ENCODE peak calls at places on chromosome 14, in seven cellular contexts. One of them, this sample, is unnamed.
A peak's percentile ranks its signal among the peaks of the same experiment; 100 is the strongest.

GRCh38 chr14:38989917-38990546 is 113.0 kb downstream of the SEC23A start:
- DNase-seq in H1: no peak
- DNase-seq in suprapubic skin: no peak
- DNase-seq in SK-N-SH: no peak
- DNase-seq in transverse colon: no peak
- DNase-seq in stomach: no peak
- DNase-seq in K562: no peak
- DNase-seq in this sample: no peak

GRCh38 chr14:95220663-95221231 is 63.4 kb upstream of the DICER1 start:
- DNase-seq in transverse colon: no peak
- DNase-seq in suprapubic skin: no peak
- DNase-seq in H1: no peak
- DNase-seq in stomach: no peak
- DNase-seq in K562: no peak
- DNase-seq in SK-N-SH: no peak
- DNase-seq in this sample: no peak

GRCh38 chr14:59582845-59583509 is 6.4 kb upstream of the CCDC175 start:
- DNase-seq in K562: peak; percentile 9
- DNase-seq in stomach: no peak
- DNase-seq in transverse colon: no peak
- DNase-seq in SK-N-SH: no peak
- DNase-seq in H1: peak; percentile 67
- DNase-seq in suprapubic skin: no peak
- DNase-seq in this sample: no peak

GRCh38 chr14:95255487-95255886 is 64.2 kb downstream of the CLMN start:
- DNase-seq in SK-N-SH: no peak
- DNase-seq in transverse colon: peak; percentile 91
- DNase-seq in suprapubic skin: peak; percentile 81
- DNase-seq in H1: peak; percentile 76
- DNase-seq in K562: peak; percentile 16
- DNase-seq in stomach: peak; percentile 86
- DNase-seq in this sample: no peak

GRCh38 chr14:57136669-57137068 is 132.0 kb downstream of the EXOC5 start:
- DNase-seq in H1: peak; percentile 47
- DNase-seq in stomach: no peak
- DNase-seq in K562: no peak
- DNase-seq in suprapubic skin: no peak
- DNase-seq in transverse colon: no peak
- DNase-seq in SK-N-SH: no peak
- DNase-seq in this sample: no peak

GRCh38 chr14:24741871-24742270 is 107.9 kb upstream of the GZMB start:
- DNase-seq in suprapubic skin: no peak
- DNase-seq in H1: no peak
- DNase-seq in transverse colon: no peak
- DNase-seq in stomach: no peak
- DNase-seq in K562: no peak
- DNase-seq in SK-N-SH: no peak
- DNase-seq in this sample: no peak

GRCh38 chr14:55681088-55681487 is 101.1 kb downstream of the KTN1 start:
- DNase-seq in H1: no peak
- DNase-seq in K562: no peak
- DNase-seq in suprapubic skin: no peak
- DNase-seq in SK-N-SH: no peak
- DNase-seq in transverse colon: no peak
- DNase-seq in stomach: no peak
- DNase-seq in this sample: no peak

GRCh38 chr14:100388137-100389050 is 65.3 kb downstream of the SLC25A47 start:
- DNase-seq in K562: peak; percentile 38
- DNase-seq in suprapubic skin: no peak
- DNase-seq in SK-N-SH: no peak
- DNase-seq in H1: no peak
- DNase-seq in stomach: no peak
- DNase-seq in transverse colon: peak; percentile 59
- DNase-seq in this sample: no peak

GRCh38 chr14:102588821-102589220 is 3.6 kb upstream of the RCOR1 start:
- DNase-seq in transverse colon: no peak
- DNase-seq in suprapubic skin: no peak
- DNase-seq in H1: no peak
- DNase-seq in stomach: no peak
- DNase-seq in SK-N-SH: no peak
- DNase-seq in K562: no peak
- DNase-seq in this sample: no peak

GRCh38 chr14:32621585-32621984 is 292.5 kb downstream of the AKAP6 start:
- DNase-seq in H1: no peak
- DNase-seq in K562: no peak
- DNase-seq in stomach: no peak
- DNase-seq in SK-N-SH: no peak
- DNase-seq in transverse colon: no peak
- DNase-seq in suprapubic skin: no peak
- DNase-seq in this sample: no peak

GRCh38 chr14:106826833-106827369 is 1300.5 kb downstream of the TMEM121 start:
- DNase-seq in transverse colon: no peak
- DNase-seq in SK-N-SH: no peak
- DNase-seq in suprapubic skin: no peak
- DNase-seq in K562: no peak
- DNase-seq in stomach: no peak
- DNase-seq in H1: no peak
- DNase-seq in this sample: peak; percentile 19

GRCh38 chr14:106820119-106820518 is 1293.7 kb downstream of the TMEM121 start:
- DNase-seq in stomach: no peak
- DNase-seq in SK-N-SH: no peak
- DNase-seq in suprapubic skin: no peak
- DNase-seq in K562: no peak
- DNase-seq in transverse colon: no peak
- DNase-seq in H1: no peak
- DNase-seq in this sample: no peak

GRCh38 chr14:106822905-106823304 is 1296.5 kb downstream of the TMEM121 start:
- DNase-seq in SK-N-SH: no peak
- DNase-seq in stomach: no peak
- DNase-seq in K562: no peak
- DNase-seq in suprapubic skin: no peak
- DNase-seq in transverse colon: no peak
- DNase-seq in H1: no peak
- DNase-seq in this sample: peak; percentile 64

GRCh38 chr14:106823552-106823951 is 1297.2 kb downstream of the TMEM121 start:
- DNase-seq in stomach: no peak
- DNase-seq in K562: no peak
- DNase-seq in SK-N-SH: no peak
- DNase-seq in H1: no peak
- DNase-seq in transverse colon: no peak
- DNase-seq in suprapubic skin: no peak
- DNase-seq in this sample: peak; percentile 45

DNA sequence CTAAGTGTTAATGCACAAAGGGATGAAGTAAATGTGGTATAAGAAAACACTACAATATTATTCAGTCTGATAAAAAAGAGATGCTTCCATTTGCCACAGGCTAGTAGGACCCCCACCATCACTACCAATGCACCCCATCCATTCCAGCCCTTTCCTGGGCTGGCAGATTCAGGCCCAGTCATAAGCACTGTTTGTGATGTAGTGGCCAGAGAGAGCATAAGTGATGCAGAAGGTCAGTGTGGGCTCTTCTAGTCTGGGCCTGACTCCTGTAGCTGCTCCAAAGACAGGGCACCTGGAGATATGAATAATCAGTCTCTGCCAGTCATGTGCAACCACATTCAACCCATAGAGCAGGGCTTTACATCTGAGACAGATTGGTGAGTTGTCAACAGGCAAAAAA is 1294.7 kb downstream of the TMEM121 start:
- DNase-seq in stomach: no peak
- DNase-seq in transverse colon: no peak
- DNase-seq in suprapubic skin: no peak
- DNase-seq in H1: no peak
- DNase-seq in SK-N-SH: no peak
- DNase-seq in K562: no peak
- DNase-seq in this sample: peak; percentile 75
- TF ChIP-seq CTCF in stomach: no peak
- TF ChIP-seq CTCF in transverse colon: no peak
- TF ChIP-seq CTCF in suprapubic skin: no peak
- TF ChIP-seq CTCF in H1: no peak
- TF ChIP-seq CTCF in SK-N-SH: no peak
- TF ChIP-seq CTCF in K562: no peak
- TF ChIP-seq CTCF in this sample: no peak

DNA sequence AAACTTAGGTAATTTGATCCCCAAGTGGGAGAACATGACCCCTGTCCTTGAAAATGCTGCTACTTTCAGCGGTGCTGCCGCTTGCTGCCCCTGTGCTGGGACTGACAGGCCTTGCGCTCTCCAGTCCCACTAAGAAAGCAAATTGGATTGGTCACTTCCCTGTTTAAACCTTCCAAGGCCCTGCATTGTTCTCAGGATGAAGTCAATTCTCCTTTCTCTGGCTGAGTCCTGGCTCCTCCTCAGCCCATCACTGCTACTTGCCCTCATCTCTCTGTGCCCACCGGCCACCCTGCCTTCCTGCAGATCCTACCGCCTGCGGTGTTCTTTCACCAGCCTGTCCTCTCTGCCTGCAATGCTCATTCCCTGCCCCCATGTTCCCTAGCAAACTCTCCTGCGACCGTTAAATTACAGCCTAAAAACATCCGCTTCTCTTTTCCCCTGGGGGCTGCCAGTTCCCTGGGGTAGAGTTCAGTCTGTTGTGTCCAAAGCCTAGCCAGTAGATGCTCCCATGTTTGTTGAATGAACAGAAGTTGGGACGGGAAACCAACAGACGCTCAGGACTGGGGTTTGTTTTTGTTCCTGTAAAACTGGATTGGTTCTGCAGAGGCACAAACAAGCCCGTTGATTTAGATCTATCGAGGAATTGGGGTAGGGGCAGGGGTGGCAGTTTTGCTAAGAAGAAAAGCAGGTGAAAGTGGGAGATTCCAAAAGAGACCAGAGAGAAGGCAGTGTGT is 127.3 kb upstream of the HIF1A start:
- DNase-seq in SK-N-SH: no peak
- DNase-seq in stomach: no peak
- DNase-seq in suprapubic skin: no peak
- DNase-seq in H1: peak; percentile 60
- DNase-seq in transverse colon: no peak
- DNase-seq in K562: no peak
- DNase-seq in this sample: no peak
- TF ChIP-seq POLR2AphosphoS5 in SK-N-SH: no peak
- TF ChIP-seq POLR2AphosphoS5 in stomach: no peak
- TF ChIP-seq POLR2AphosphoS5 in suprapubic skin: no peak
- TF ChIP-seq POLR2AphosphoS5 in H1: no peak
- TF ChIP-seq POLR2AphosphoS5 in transverse colon: no peak
- TF ChIP-seq POLR2AphosphoS5 in K562: no peak
- TF ChIP-seq POLR2AphosphoS5 in this sample: no peak

GRCh38 chr14:29953501-29953900 is 25.9 kb upstream of the PRKD1 start:
- DNase-seq in transverse colon: no peak
- DNase-seq in K562: no peak
- DNase-seq in SK-N-SH: no peak
- DNase-seq in stomach: no peak
- DNase-seq in H1: no peak
- DNase-seq in suprapubic skin: no peak
- DNase-seq in this sample: no peak

DNA sequence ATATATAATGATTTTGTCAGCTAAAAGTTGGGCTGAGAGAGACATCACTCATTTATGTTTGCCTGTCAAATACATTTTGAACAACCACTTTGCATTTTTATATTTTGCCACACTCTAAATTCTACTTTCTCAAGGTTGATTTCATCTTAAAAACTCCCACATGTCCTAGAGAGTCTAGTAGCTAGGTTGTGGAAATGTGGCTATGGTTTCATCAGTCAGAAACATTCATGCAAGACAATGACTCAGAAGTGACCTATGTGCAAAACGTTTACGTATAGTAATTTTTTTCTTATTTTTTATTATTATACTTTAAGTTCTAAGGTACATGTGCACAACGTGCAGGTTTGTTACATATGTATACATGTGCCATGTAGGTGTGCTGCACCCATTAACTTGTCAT is 27.4 kb upstream of the PRKD1 start:
- DNase-seq in transverse colon: no peak
- DNase-seq in SK-N-SH: no peak
- DNase-seq in suprapubic skin: no peak
- DNase-seq in K562: no peak
- DNase-seq in H1: no peak
- DNase-seq in stomach: no peak
- DNase-seq in this sample: no peak
- TF ChIP-seq EP300 in transverse colon: no peak
- TF ChIP-seq EP300 in SK-N-SH: no peak
- TF ChIP-seq EP300 in suprapubic skin: no peak
- TF ChIP-seq EP300 in K562: no peak
- TF ChIP-seq EP300 in H1: no peak
- TF ChIP-seq EP300 in stomach: no peak
- TF ChIP-seq EP300 in this sample: no peak

GRCh38 chr14:22084393-22085281 is 411.0 kb upstream of the OR4E1 start:
- DNase-seq in H1: no peak
- DNase-seq in suprapubic skin: no peak
- DNase-seq in SK-N-SH: peak; percentile 27
- DNase-seq in K562: peak; percentile 9
- DNase-seq in transverse colon: no peak
- DNase-seq in stomach: no peak
- DNase-seq in this sample: no peak
- TF ChIP-seq CTCF in H1: peak; percentile 45
- TF ChIP-seq CTCF in suprapubic skin: peak; percentile 45
- TF ChIP-seq CTCF in SK-N-SH: peak; percentile 82
- TF ChIP-seq CTCF in K562: peak; percentile 50
- TF ChIP-seq CTCF in transverse colon: peak; percentile 53
- TF ChIP-seq CTCF in stomach: peak; percentile 65
- TF ChIP-seq CTCF in this sample: peak; percentile 71

GRCh38 chr14:74596747-74597456 is 15.1 kb downstream of the LTBP2 start:
- DNase-seq in SK-N-SH: no peak
- DNase-seq in K562: no peak
- DNase-seq in H1: no peak
- DNase-seq in suprapubic skin: no peak
- DNase-seq in stomach: no peak
- DNase-seq in transverse colon: no peak
- DNase-seq in this sample: no peak
- TF ChIP-seq POLR2AphosphoS5 in SK-N-SH: no peak
- TF ChIP-seq POLR2AphosphoS5 in K562: no peak
- TF ChIP-seq POLR2AphosphoS5 in H1: no peak
- TF ChIP-seq POLR2AphosphoS5 in suprapubic skin: no peak
- TF ChIP-seq POLR2AphosphoS5 in stomach: peak; percentile 47
- TF ChIP-seq POLR2AphosphoS5 in transverse colon: no peak
- TF ChIP-seq POLR2AphosphoS5 in this sample: peak; percentile 41

DNA sequence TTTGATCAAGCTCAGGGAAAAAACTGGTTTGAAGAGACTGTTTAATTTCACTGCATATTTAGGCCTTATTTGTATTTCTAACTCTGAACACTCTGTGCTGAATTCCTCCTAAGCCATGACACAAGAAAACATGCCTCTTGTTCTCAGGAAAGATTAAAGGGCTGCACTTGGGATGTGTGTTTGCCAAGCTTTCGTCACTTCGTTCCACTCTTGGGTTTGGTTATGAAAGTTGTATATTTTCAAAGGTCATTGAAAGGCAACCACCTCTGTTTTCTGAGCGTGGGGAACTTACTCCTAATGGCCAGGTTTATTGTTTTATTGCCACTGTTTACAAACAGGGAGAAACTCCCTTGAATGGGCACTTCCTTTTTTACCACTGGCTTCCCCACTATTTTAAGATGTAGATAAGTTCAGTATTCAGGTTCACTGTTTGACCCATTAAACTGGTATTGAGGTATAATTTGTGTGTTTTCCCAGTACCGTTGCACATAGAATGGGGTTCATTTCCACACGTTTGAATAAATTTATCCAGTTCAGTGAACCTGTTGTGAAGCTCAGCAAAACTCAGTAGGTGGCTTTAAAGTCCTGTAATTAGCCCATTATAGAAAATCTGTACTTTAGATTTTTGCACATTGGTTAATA is 65.3 kb downstream of the NKX2-1 start:
- DNase-seq in SK-N-SH: no peak
- DNase-seq in H1: no peak
- DNase-seq in transverse colon: no peak
- DNase-seq in stomach: no peak
- DNase-seq in suprapubic skin: no peak
- DNase-seq in K562: no peak
- DNase-seq in this sample: no peak
- TF ChIP-seq EP300 in SK-N-SH: no peak
- TF ChIP-seq EP300 in H1: no peak
- TF ChIP-seq EP300 in transverse colon: no peak
- TF ChIP-seq EP300 in stomach: no peak
- TF ChIP-seq EP300 in suprapubic skin: no peak
- TF ChIP-seq EP300 in K562: no peak
- TF ChIP-seq EP300 in this sample: no peak

GRCh38 chr14:101506211-101506920 is 54.9 kb upstream of the DIO3 start:
- DNase-seq in transverse colon: peak; percentile 4
- DNase-seq in stomach: peak; percentile 18
- DNase-seq in suprapubic skin: peak; percentile 68
- DNase-seq in K562: no peak
- DNase-seq in H1: no peak
- DNase-seq in SK-N-SH: no peak
- DNase-seq in this sample: no peak
- TF ChIP-seq CTCF in transverse colon: no peak
- TF ChIP-seq CTCF in stomach: no peak
- TF ChIP-seq CTCF in suprapubic skin: no peak
- TF ChIP-seq CTCF in K562: no peak
- TF ChIP-seq CTCF in H1: no peak
- TF ChIP-seq CTCF in SK-N-SH: no peak
- TF ChIP-seq CTCF in this sample: no peak